ENCODE peak calls at places on chromosomes 16 and 17, in six cellular contexts. One of them, this sample, is unnamed.
A peak's percentile ranks its signal among the peaks of the same experiment; 100 is the strongest.

GRCh38 chr16:50268352-50268751 is 2.0 kb downstream of the ADCY7 start:
- DNase-seq in ovary: no peak
- DNase-seq in pancreas: no peak
- DNase-seq in adrenal gland: no peak
- DNase-seq in HCT116: no peak
- DNase-seq in testis: no peak
- DNase-seq in this sample: no peak

GRCh38 chr17:78736526-78737079 is 45.5 kb downstream of the CYTH1 start:
- DNase-seq in ovary: no peak
- DNase-seq in pancreas: peak; percentile 88
- DNase-seq in adrenal gland: no peak
- DNase-seq in HCT116: peak; percentile 90
- DNase-seq in testis: peak; percentile 51
- DNase-seq in this sample: peak; percentile 79

GRCh38 chr16:71780521-71781089 is 28.0 kb downstream of the AP1G1 start:
- DNase-seq in ovary: no peak
- DNase-seq in pancreas: no peak
- DNase-seq in adrenal gland: no peak
- DNase-seq in HCT116: no peak
- DNase-seq in testis: no peak
- DNase-seq in this sample: no peak

GRCh38 chr17:7336240-7337175 is at the start of gene ACAP1:
- DNase-seq in ovary: no peak
- DNase-seq in pancreas: no peak
- DNase-seq in adrenal gland: no peak
- DNase-seq in HCT116: no peak
- DNase-seq in testis: no peak
- DNase-seq in this sample: no peak

GRCh38 chr17:63275318-63275967 is 170.7 kb downstream of the CYB561 start:
- DNase-seq in ovary: no peak
- DNase-seq in pancreas: no peak
- DNase-seq in adrenal gland: no peak
- DNase-seq in HCT116: peak; percentile 99
- DNase-seq in testis: no peak
- DNase-seq in this sample: no peak

GRCh38 chr17:78360371-78361226 is 722 bp upstream of the SOCS3 start:
- DNase-seq in ovary: peak; percentile 94
- DNase-seq in pancreas: peak; percentile 92
- DNase-seq in adrenal gland: peak; percentile 95
- DNase-seq in HCT116: peak; percentile 85
- DNase-seq in testis: peak; percentile 89
- DNase-seq in this sample: peak; percentile 94

GRCh38 chr16:51592535-51592934 is 441.5 kb upstream of the SALL1 start:
- DNase-seq in ovary: no peak
- DNase-seq in pancreas: no peak
- DNase-seq in adrenal gland: no peak
- DNase-seq in HCT116: no peak
- DNase-seq in testis: no peak
- DNase-seq in this sample: no peak

GRCh38 chr16:1152651-1153259 is at the start of gene CACNA1H:
- DNase-seq in ovary: peak; percentile 90
- DNase-seq in pancreas: no peak
- DNase-seq in adrenal gland: peak; percentile 71
- DNase-seq in HCT116: no peak
- DNase-seq in testis: peak; percentile 42
- DNase-seq in this sample: peak; percentile 51

GRCh38 chr16:50884066-50884860 is 142.4 kb downstream of the CYLD start:
- DNase-seq in ovary: no peak
- DNase-seq in pancreas: no peak
- DNase-seq in adrenal gland: no peak
- DNase-seq in HCT116: no peak
- DNase-seq in testis: peak; percentile 67
- DNase-seq in this sample: no peak

GRCh38 chr16:81873843-81874752 is 95.0 kb downstream of the PLCG2 start:
- DNase-seq in ovary: no peak
- DNase-seq in pancreas: peak; percentile 15
- DNase-seq in adrenal gland: peak; percentile 51
- DNase-seq in HCT116: peak; percentile 57
- DNase-seq in testis: peak; percentile 53
- DNase-seq in this sample: peak; percentile 35

GRCh38 chr17:62892069-62892675 is 73.9 kb upstream of the TANC2 start:
- DNase-seq in ovary: no peak
- DNase-seq in pancreas: no peak
- DNase-seq in adrenal gland: no peak
- DNase-seq in HCT116: no peak
- DNase-seq in testis: no peak
- DNase-seq in this sample: no peak

GRCh38 chr16:68640972-68641371 is 4.1 kb upstream of the CDH3 start:
- DNase-seq in ovary: no peak
- DNase-seq in pancreas: no peak
- DNase-seq in adrenal gland: no peak
- DNase-seq in HCT116: no peak
- DNase-seq in testis: no peak
- DNase-seq in this sample: no peak

GRCh38 chr16:1538804-1539520 is 5.5 kb downstream of the TMEM204 start:
- DNase-seq in ovary: no peak
- DNase-seq in pancreas: no peak
- DNase-seq in adrenal gland: no peak
- DNase-seq in HCT116: no peak
- DNase-seq in testis: no peak
- DNase-seq in this sample: no peak

GRCh38 chr17:1713878-1714487 is 3.8 kb upstream of the TLCD2 start:
- DNase-seq in ovary: peak; percentile 63
- DNase-seq in pancreas: peak; percentile 65
- DNase-seq in adrenal gland: peak; percentile 46
- DNase-seq in HCT116: peak; percentile 64
- DNase-seq in testis: no peak
- DNase-seq in this sample: no peak

GRCh38 chr16:2586901-2587480 is 49.2 kb downstream of the PDPK1 start:
- DNase-seq in ovary: no peak
- DNase-seq in pancreas: no peak
- DNase-seq in adrenal gland: no peak
- DNase-seq in HCT116: no peak
- DNase-seq in testis: no peak
- DNase-seq in this sample: no peak

GRCh38 chr16:50631249-50631984 is 49.7 kb downstream of the SNX20 start:
- DNase-seq in ovary: no peak
- DNase-seq in pancreas: no peak
- DNase-seq in adrenal gland: no peak
- DNase-seq in HCT116: no peak
- DNase-seq in testis: no peak
- DNase-seq in this sample: no peak

GRCh38 chr17:17729620-17730249 is 48.5 kb downstream of the RAI1 start:
- DNase-seq in ovary: no peak
- DNase-seq in pancreas: no peak
- DNase-seq in adrenal gland: no peak
- DNase-seq in HCT116: peak; percentile 19
- DNase-seq in testis: no peak
- DNase-seq in this sample: no peak

GRCh38 chr16:280991-281659 is 734 bp downstream of the ARHGDIG start:
- DNase-seq in ovary: no peak
- DNase-seq in pancreas: no peak
- DNase-seq in adrenal gland: no peak
- DNase-seq in HCT116: no peak
- DNase-seq in testis: no peak
- DNase-seq in this sample: no peak

GRCh38 chr17:15340966-15341365 is 431 bp downstream of the TEKT3 start:
- DNase-seq in ovary: no peak
- DNase-seq in pancreas: no peak
- DNase-seq in adrenal gland: no peak
- DNase-seq in HCT116: no peak
- DNase-seq in testis: no peak
- DNase-seq in this sample: no peak

GRCh38 chr17:83198366-83199341 is 119.2 kb downstream of the METRNL start:
- DNase-seq in ovary: no peak
- DNase-seq in pancreas: no peak
- DNase-seq in adrenal gland: no peak
- DNase-seq in HCT116: no peak
- DNase-seq in testis: peak; percentile 13
- DNase-seq in this sample: peak; percentile 15

GRCh38 chr17:78888911-78889496 is 14.0 kb downstream of the CEP295NL start:
- DNase-seq in ovary: no peak
- DNase-seq in pancreas: no peak
- DNase-seq in adrenal gland: no peak
- DNase-seq in HCT116: no peak
- DNase-seq in testis: no peak
- DNase-seq in this sample: no peak

GRCh38 chr17:66764559-66764958 is 70.4 kb upstream of the CACNG5 start:
- DNase-seq in ovary: no peak
- DNase-seq in pancreas: peak; percentile 30
- DNase-seq in adrenal gland: no peak
- DNase-seq in HCT116: no peak
- DNase-seq in testis: no peak
- DNase-seq in this sample: no peak

GRCh38 chr17:76405967-76406647 is 21.7 kb downstream of the SPHK1 start:
- DNase-seq in ovary: peak; percentile 78
- DNase-seq in pancreas: peak; percentile 34
- DNase-seq in adrenal gland: peak; percentile 61
- DNase-seq in HCT116: no peak
- DNase-seq in testis: peak; percentile 75
- DNase-seq in this sample: peak; percentile 84

GRCh38 chr16:70306880-70307279 is 7.9 kb downstream of the DDX19B start:
- DNase-seq in ovary: no peak
- DNase-seq in pancreas: no peak
- DNase-seq in adrenal gland: no peak
- DNase-seq in HCT116: no peak
- DNase-seq in testis: no peak
- DNase-seq in this sample: no peak

GRCh38 chr17:6233856-6234255 is 163.7 kb downstream of the WSCD1 start:
- DNase-seq in ovary: no peak
- DNase-seq in pancreas: no peak
- DNase-seq in adrenal gland: no peak
- DNase-seq in HCT116: no peak
- DNase-seq in testis: no peak
- DNase-seq in this sample: no peak

DNA sequence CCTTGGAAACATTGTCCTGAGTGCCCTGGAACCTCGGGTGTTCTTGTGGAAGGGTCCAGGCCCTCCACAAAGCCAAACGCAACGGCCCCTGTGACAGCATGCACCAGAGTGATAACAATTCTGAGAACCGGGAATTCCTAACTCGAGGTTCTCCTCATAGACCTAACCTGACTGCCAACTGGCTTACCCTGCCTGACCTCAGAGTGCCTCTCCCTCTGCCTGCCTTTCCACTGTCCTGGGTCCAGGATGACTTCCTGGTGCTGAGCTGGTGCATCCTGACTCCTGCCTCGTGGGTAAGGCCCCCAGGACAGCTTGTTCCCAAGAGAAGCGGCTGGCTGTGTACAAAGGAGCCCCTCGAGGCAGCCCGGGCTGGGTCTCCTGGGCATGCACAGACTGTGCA is 51.8 kb downstream of the SRL start:
- DNase-seq in ovary: no peak
- DNase-seq in pancreas: no peak
- DNase-seq in adrenal gland: no peak
- DNase-seq in HCT116: no peak
- DNase-seq in testis: no peak
- DNase-seq in this sample: no peak
- H3K4me1 ChIP-seq in ovary: no peaks in the 10 kb centered on the region
- H3K4me1 ChIP-seq in pancreas: no peaks in the 10 kb centered on the region
- H3K4me1 ChIP-seq in adrenal gland: no peaks in the 10 kb centered on the region
- H3K4me1 ChIP-seq in HCT116: no peaks in the 10 kb centered on the region
- H3K4me1 ChIP-seq in testis: peaks cover 14% of the 10 kb centered on the region
- H3K4me1 ChIP-seq in this sample: peaks cover 16% of the 10 kb centered on the region

GRCh38 chr17:22462461-22462860 is 770.1 kb downstream of the KCNJ18 start:
- DNase-seq in ovary: no peak
- DNase-seq in pancreas: no peak
- DNase-seq in adrenal gland: no peak
- DNase-seq in HCT116: no peak
- DNase-seq in testis: no peak
- DNase-seq in this sample: no peak

GRCh38 chr17:22460461-22461063 is 768.2 kb downstream of the KCNJ18 start:
- DNase-seq in ovary: no peak
- DNase-seq in pancreas: no peak
- DNase-seq in adrenal gland: no peak
- DNase-seq in HCT116: no peak
- DNase-seq in testis: no peak
- DNase-seq in this sample: no peak

GRCh38 chr17:22461460-22462145 is 769.3 kb downstream of the KCNJ18 start:
- DNase-seq in ovary: no peak
- DNase-seq in pancreas: no peak
- DNase-seq in adrenal gland: no peak
- DNase-seq in HCT116: no peak
- DNase-seq in testis: no peak
- DNase-seq in this sample: no peak

GRCh38 chr17:22464041-22464440 is 771.7 kb downstream of the KCNJ18 start:
- DNase-seq in ovary: no peak
- DNase-seq in pancreas: no peak
- DNase-seq in adrenal gland: no peak
- DNase-seq in HCT116: no peak
- DNase-seq in testis: no peak
- DNase-seq in this sample: no peak

DNA sequence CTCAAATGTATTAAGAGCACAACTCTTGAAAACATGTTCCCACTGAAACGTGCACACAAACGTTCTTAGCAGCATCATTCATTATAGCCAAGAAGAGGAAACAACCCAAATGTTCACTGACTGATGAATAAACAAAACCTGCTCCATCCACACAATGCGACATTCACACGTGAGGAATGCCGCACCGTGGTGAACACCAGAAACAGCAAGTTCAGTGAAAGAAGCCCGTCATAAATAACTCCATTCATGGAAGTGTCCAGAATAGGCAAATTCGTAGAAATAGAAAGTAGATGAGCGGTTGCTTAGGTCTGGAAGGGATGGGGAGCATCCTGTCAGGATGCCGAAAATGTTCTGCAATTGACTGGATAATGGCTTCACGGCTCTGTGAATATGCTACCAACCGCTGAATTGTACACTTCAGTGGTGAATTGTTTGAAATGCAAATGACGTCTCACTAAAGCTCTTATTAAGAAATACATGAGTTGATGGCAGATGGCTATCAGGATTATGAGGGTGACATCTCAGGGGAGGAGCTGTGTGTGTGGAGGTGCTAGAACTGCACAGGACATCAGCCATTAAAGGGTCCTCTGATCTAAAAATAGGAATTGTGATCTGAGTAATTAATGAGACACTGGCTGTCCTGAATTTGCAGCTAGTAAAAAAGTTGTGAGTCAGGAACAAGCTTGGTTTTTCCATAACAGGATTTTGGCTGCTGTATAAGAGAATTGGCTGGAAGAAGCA is 771.0 kb downstream of the KCNJ18 start:
- DNase-seq in ovary: no peak
- DNase-seq in pancreas: no peak
- DNase-seq in adrenal gland: no peak
- DNase-seq in HCT116: no peak
- DNase-seq in testis: no peak
- DNase-seq in this sample: no peak
- TF ChIP-seq CTCF in ovary: no peak
- TF ChIP-seq CTCF in pancreas: no peak
- TF ChIP-seq CTCF in adrenal gland: no peak
- TF ChIP-seq CTCF in HCT116: no peak
- TF ChIP-seq CTCF in testis: no peak
- TF ChIP-seq CTCF in this sample: no peak

GRCh38 chr16:89616576-89617437 is 3.4 kb downstream of the DPEP1 start:
- DNase-seq in ovary: no peak
- DNase-seq in pancreas: no peak
- DNase-seq in adrenal gland: no peak
- DNase-seq in HCT116: no peak
- DNase-seq in testis: no peak
- DNase-seq in this sample: no peak
- H3K4me1 ChIP-seq in ovary: no peaks in the 10 kb centered on the region
- H3K4me1 ChIP-seq in pancreas: no peaks in the 10 kb centered on the region
- H3K4me1 ChIP-seq in adrenal gland: no peaks in the 10 kb centered on the region
- H3K4me1 ChIP-seq in HCT116: peaks cover 7% of the 10 kb centered on the region
- H3K4me1 ChIP-seq in testis: no peaks in the 10 kb centered on the region
- H3K4me1 ChIP-seq in this sample: peaks cover 6% of the 10 kb centered on the region

GRCh38 chr17:9575381-9576072 is at the start of gene STX8:
- DNase-seq in ovary: peak; percentile 88
- DNase-seq in pancreas: peak; percentile 82
- DNase-seq in adrenal gland: peak; percentile 91
- DNase-seq in HCT116: peak; percentile 74
- DNase-seq in testis: peak; percentile 96
- DNase-seq in this sample: peak; percentile 93
- TF ChIP-seq CTCF in ovary: no peak
- TF ChIP-seq CTCF in pancreas: no peak
- TF ChIP-seq CTCF in adrenal gland: no peak
- TF ChIP-seq CTCF in HCT116: no peak
- TF ChIP-seq CTCF in testis: no peak
- TF ChIP-seq CTCF in this sample: no peak